ENCODE peak calls at places on chromosomes 12 and 14, in five cellular contexts. I, A, T, S and L are unnamed samples.

GRCh38 chr12:131586269-131586668 is 124.6 kb upstream of the SFSWAP start:
- DNase-seq in A (no peak), S (no peak), I (no peak), T (no peak), L (no peak)

GRCh38 chr14:51069065-51069464 is 25.8 kb downstream of the TRIM9 start:
- DNase-seq in I (no peak), T (no peak), S (no peak), A (no peak), L (no peak)

GRCh38 chr12:76080017-76080728 is 4.3 kb downstream of the NAP1L1 start:
- DNase-seq in T (no peak), S (no peak), A (no peak), I (no peak), L (no peak)

GRCh38 chr12:1837541-1838206 is 17.3 kb downstream of the LRTM2 start:
- DNase-seq in S (no peak), A (no peak), I (no peak), T (no peak), L (no peak)

GRCh38 chr12:131987552-131987951 is 37.8 kb downstream of the EP400 start:
- DNase-seq in I (no peak), S (no peak), A (no peak), T (no peak), L (no peak)

GRCh38 chr14:77980475-77981321 is 180.8 kb downstream of the ADCK1 start:
- DNase-seq in T (no peak), S (peak; percentile 38), A (peak; percentile 36), I (no peak), L (no peak)

GRCh38 chr14:25237845-25238244 is 187.9 kb upstream of the STXBP6 start:
- DNase-seq in A (no peak), T (no peak), I (no peak), S (no peak), L (no peak)

GRCh38 chr12:54054442-54055332 is 1.1 kb downstream of the HOXC4 start:
- DNase-seq in A (no peak), S (no peak), I (no peak), T (no peak), L (no peak)

GRCh38 chr12:128823216-128823915 is 392 bp downstream of the SLC15A4 start:
- DNase-seq in T (no peak), A (no peak), I (no peak), S (peak; percentile 34), L (peak; percentile 1)

GRCh38 chr12:77151030-77151429 is 85.7 kb upstream of the E2F7 start:
- DNase-seq in T (no peak), I (no peak), S (no peak), A (no peak), L (no peak)

GRCh38 chr14:58884442-58884841 is 246.7 kb downstream of the DACT1 start:
- DNase-seq in S (no peak), T (no peak), A (no peak), I (no peak), L (no peak)

GRCh38 chr12:83157604-83158003 is 470.9 kb downstream of the TMTC2 start:
- DNase-seq in T (no peak), I (no peak), S (no peak), A (no peak), L (no peak)

GRCh38 chr14:24465369-24465768 is 22.8 kb upstream of the SDR39U1 start:
- DNase-seq in A (no peak), I (no peak), T (no peak), S (no peak), L (no peak)

GRCh38 chr14:23078692-23079116 is 16.2 kb downstream of the ACIN1 start:
- DNase-seq in T (no peak), S (peak; percentile 80), A (no peak), I (no peak), L (no peak)

GRCh38 chr12:60805340-60805739 is 1209.5 kb downstream of the SLC16A7 start:
- DNase-seq in T (no peak), S (no peak), A (no peak), I (no peak), L (no peak)

GRCh38 chr14:92511472-92512247 is 1.9 kb upstream of the RIN3 start:
- DNase-seq in T (no peak), I (no peak), A (no peak), S (peak; percentile 71), L (no peak)

GRCh38 chr12:57031228-57031670 is 14.9 kb upstream of the TAC3 start:
- DNase-seq in S (no peak), I (no peak), A (no peak), T (no peak), L (no peak)

GRCh38 chr14:102899516-102899900 is 23.0 kb upstream of the AMN start:
- DNase-seq in A (no peak), S (no peak), I (no peak), T (no peak), L (no peak)

GRCh38 chr12:42236017-42236416 is 2.0 kb downstream of the YAF2 start:
- DNase-seq in T (no peak), A (no peak), I (no peak), S (no peak), L (no peak)

GRCh38 chr12:108482717-108483212 is 32.3 kb upstream of the FICD start:
- DNase-seq in A (no peak), T (no peak), I (no peak), S (no peak), L (no peak)

GRCh38 chr12:126233625-126234024 is 1168.4 kb downstream of the AACS start:
- DNase-seq in T (no peak), I (no peak), S (no peak), A (no peak), L (no peak)